ENCODE peak calls at places on chromosomes 12 and 14, in four cellular contexts. I is neural crest cell; K is A549; C is activated CD4-positive, alpha-beta T cell treated with anti-CD3 and anti-CD28 coated beads, Interleukin-2, amount 50 U/mL, for 48 hours. D is an unnamed sample.
A peak's percentile ranks its signal among the peaks of the same experiment; 100 is the strongest.

GRCh38 chr12:79737875-79738718 is 47.3 kb upstream of the PAWR start:
- DNase-seq in C (peak; percentile 7), I (peak; percentile 32), K (peak; percentile 52), D (no peak)

GRCh38 chr12:101740566-101740965 is 1.3 kb upstream of the SYCP3 start:
- DNase-seq in K (no peak), C (no peak), I (no peak), D (no peak)

GRCh38 chr14:96299441-96299840 is 43.4 kb downstream of the BDKRB1 start:
- DNase-seq in I (no peak), C (no peak), K (no peak), D (no peak)

GRCh38 chr12:8036366-8036765 is 3.9 kb downstream of the FOXJ2 start:
- DNase-seq in K (no peak), I (no peak), C (no peak), D (peak; percentile 85)

GRCh38 chr14:98623806-98624430 is 648.1 kb downstream of the BCL11B start:
- DNase-seq in I (no peak), C (no peak), K (no peak), D (no peak)

GRCh38 chr12:6276936-6277615 is 33.4 kb upstream of the PLEKHG6 start:
- DNase-seq in I (no peak), C (no peak), K (no peak), D (peak; percentile 61)

GRCh38 chr12:51262758-51263177 is 7.4 kb downstream of the SMAGP start:
- DNase-seq in I (peak; percentile 20), C (peak; percentile 21), K (peak; percentile 46), D (peak; percentile 87)

GRCh38 chr14:75578099-75578785 is at the start of gene FLVCR2:
- DNase-seq in I (peak; percentile 58), C (peak; percentile 69), K (peak; percentile 81), D (peak; percentile 88)

GRCh38 chr14:71908141-71908540 is 24.1 kb upstream of the RGS6 start:
- DNase-seq in K (no peak), C (no peak), I (no peak), D (no peak)

GRCh38 chr12:19421503-19422282 is 17.6 kb upstream of the AEBP2 start:
- DNase-seq in I (no peak), C (no peak), K (no peak), D (no peak)

GRCh38 chr12:69553626-69554248 is 31.5 kb upstream of the CCT2 start:
- DNase-seq in C (no peak), I (no peak), K (no peak), D (no peak)

GRCh38 chr12:2335517-2335916 is 282.7 kb downstream of the CACNA1C start:
- DNase-seq in K (no peak), C (no peak), I (no peak), D (no peak)

GRCh38 chr14:69315302-69315701 is 55.3 kb downstream of the GALNT16 start:
- DNase-seq in K (no peak), C (no peak), I (no peak), D (no peak)

GRCh38 chr14:51335521-51335920 is 95.5 kb downstream of the TMX1 start:
- DNase-seq in C (no peak), I (no peak), K (no peak), D (no peak)

GRCh38 chr14:104680056-104680805 is 9.2 kb upstream of the INF2 start:
- DNase-seq in I (no peak), K (peak; percentile 85), C (no peak), D (peak; percentile 99)

GRCh38 chr12:62512901-62513300 is 46.3 kb downstream of the MON2 start:
- DNase-seq in I (no peak), K (no peak), C (no peak), D (no peak)

GRCh38 chr12:5736016-5736415 is 209.0 kb downstream of the ANO2 start:
- DNase-seq in K (no peak), I (no peak), C (no peak), D (no peak)

GRCh38 chr14:24365600-24366374 is 2.2 kb upstream of the NFATC4 start:
- DNase-seq in K (peak; percentile 33), C (peak; percentile 62), I (peak; percentile 78), D (peak; percentile 88)

GRCh38 chr12:49059385-49060232 is 985 bp downstream of the KMT2D start:
- DNase-seq in C (peak; percentile 31), K (peak; percentile 40), I (no peak), D (peak; percentile 84)

GRCh38 chr14:35247777-35248475 is 44.3 kb upstream of the PSMA6 start:
- DNase-seq in I (no peak), C (no peak), K (no peak), D (no peak)

GRCh38 chr12:107536613-107537012 is 149.0 kb upstream of the PWP1 start:
- DNase-seq in K (no peak), I (no peak), C (no peak), D (no peak)

GRCh38 chr12:8644345-8645248 is 18.0 kb downstream of the MFAP5 start:
- DNase-seq in K (no peak), C (peak; percentile 52), I (no peak), D (no peak)

GRCh38 chr12:25950329-25951115 is 8.0 kb upstream of the RASSF8 start:
- DNase-seq in C (no peak), K (no peak), I (no peak), D (peak; percentile 76)

D was measured in osteoblast.